ENCODE peak calls at places on chromosomes 11 and 22, in eight cellular contexts. R is Calu3, V is progenitor cell of endocrine pancreas, T is fibroblast of mammary gland, Q is bronchial epithelial cell, X is IMR-90, B is AG04450, U is GM13977. A is an unnamed sample.

GRCh38 chr11:67318239-67318555 is 14.9 kb downstream of the SSH3 start:
- DNase-seq in U (no peak), V (no peak), X (no peak), B (no peak), Q (no peak), T (no peak), R (no peak), A (no peak)

GRCh38 chr11:134503104-134503503 is 91.1 kb upstream of the B3GAT1 start:
- DNase-seq in Q (no peak), V (no peak), X (no peak), R (no peak), U (no peak), B (no peak), T (no peak), A (no peak)

GRCh38 chr11:116194156-116194904 is 578.5 kb downstream of the BUD13 start:
- DNase-seq in R (no peak), B (no peak), T (no peak), X (no peak), U (no peak), Q (no peak), V (no peak), A (no peak)

GRCh38 chr11:90414221-90414620 is 191.4 kb upstream of the CHORDC1 start:
- DNase-seq in B (no peak), V (no peak), X (no peak), R (no peak), Q (no peak), U (no peak), T (no peak), A (no peak)

GRCh38 chr11:33869511-33870422 is 22.1 kb downstream of the LMO2 start:
- DNase-seq in B (no peak), Q (peak), T (peak), R (peak), V (peak), X (peak), U (peak), A (no peak)

GRCh38 chr11:92969293-92969633 is 188 bp upstream of the MTNR1B start:
- DNase-seq in Q (no peak), R (no peak), V (no peak), T (no peak), X (no peak), U (no peak), B (no peak), A (no peak)

GRCh38 chr11:133956650-133957633 is at the start of gene IGSF9B:
- DNase-seq in X (peak), T (peak), U (peak), Q (peak), R (peak), V (peak), B (no peak), A (peak)

GRCh38 chr11:88410056-88410455 is 72.5 kb upstream of the CTSC start:
- DNase-seq in X (no peak), R (no peak), U (no peak), V (no peak), B (no peak), T (no peak), Q (peak), A (no peak)

GRCh38 chr11:43920598-43921419 is 21.6 kb upstream of the C11orf96 start:
- DNase-seq in U (peak), V (no peak), R (peak), X (peak), T (peak), B (peak), Q (peak), A (peak)

GRCh38 chr11:62847767-62848314 is 8.5 kb upstream of the WDR74 start:
- DNase-seq in U (no peak), V (no peak), T (no peak), R (no peak), B (no peak), X (no peak), Q (no peak), A (no peak)

GRCh38 chr22:48104786-48105185 is 1342.3 kb downstream of the TBC1D22A start:
- DNase-seq in Q (no peak), U (no peak), B (no peak), V (no peak), X (no peak), T (no peak), R (no peak), A (no peak)

GRCh38 chr11:12414641-12415040 is 37.3 kb downstream of the PARVA start:
- DNase-seq in R (no peak), U (no peak), V (no peak), T (no peak), X (no peak), Q (no peak), B (no peak), A (no peak)

GRCh38 chr11:130043575-130043974 is 26.1 kb upstream of the APLP2 start:
- DNase-seq in T (no peak), V (no peak), B (no peak), X (no peak), U (no peak), R (no peak), Q (no peak), A (no peak)
- TF ChIP-seq CTCF in T (no peak), V (no peak), B (no peak), X (no peak), U (no peak), R (no peak), Q (no peak), A (no peak)

GRCh38 chr22:19473578-19473977 is 5.4 kb downstream of the UFD1 start:
- DNase-seq in V (no peak), X (no peak), U (no peak), Q (no peak), R (no peak), T (peak), B (no peak), A (no peak)
- TF ChIP-seq CTCF in V (no peak), X (no peak), U (no peak), Q (peak), R (no peak), T (no peak), B (no peak), A (no peak)

DNA sequence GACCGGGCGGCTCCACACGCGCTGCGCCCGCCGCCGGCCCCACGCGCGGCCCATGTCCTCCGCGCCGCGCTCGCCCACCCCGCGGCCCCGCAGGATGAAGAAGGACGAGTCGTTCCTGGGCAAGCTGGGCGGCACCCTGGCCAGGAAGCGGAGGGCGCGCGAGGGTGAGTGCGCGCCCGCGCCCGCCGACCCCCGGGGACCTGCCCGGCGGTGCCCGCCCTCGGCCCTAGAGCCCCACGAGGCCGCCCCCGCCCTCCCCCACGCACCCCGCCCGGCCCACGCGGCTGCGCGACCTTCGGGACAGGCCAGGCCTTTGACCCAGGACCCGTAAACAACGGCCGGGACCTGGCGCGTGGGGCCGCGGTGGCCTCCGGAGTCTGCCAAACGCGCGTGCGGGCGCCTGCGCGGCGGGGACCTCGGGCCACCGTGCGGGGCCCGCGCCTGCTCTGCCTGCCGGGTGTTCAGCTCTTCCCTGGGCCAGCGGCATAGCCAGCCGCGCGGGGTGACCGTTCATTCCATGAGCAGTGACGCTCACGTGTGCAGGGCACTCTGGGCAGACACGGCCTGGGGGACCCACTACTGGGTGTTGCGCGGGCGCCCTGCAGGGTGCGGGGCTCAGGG is at the start of gene PARVB:
- DNase-seq in B (no peak), X (no peak), R (peak), Q (no peak), U (peak), V (peak), T (no peak), A (no peak)
- TF ChIP-seq CTCF in B (no peak), X (no peak), R (no peak), Q (no peak), U (no peak), V (no peak), T (no peak), A (no peak)

GRCh38 chr22:19723165-19723989 is at the start of gene GP1BB:
- DNase-seq in R (peak), V (no peak), X (no peak), U (peak), B (no peak), T (no peak), Q (no peak), A (no peak)
- TF ChIP-seq CTCF in R (peak), V (no peak), X (no peak), U (no peak), B (no peak), T (no peak), Q (no peak), A (no peak)

GRCh38 chr22:36936362-36937116 is 23.1 kb downstream of the CSF2RB start:
- DNase-seq in B (no peak), Q (no peak), V (no peak), X (no peak), U (no peak), R (no peak), T (no peak), A (no peak)
- TF ChIP-seq CTCF in B (no peak), Q (no peak), V (no peak), X (no peak), U (no peak), R (no peak), T (no peak), A (no peak)

A was measured in AG09319.